ENCODE peak calls at places on chromosomes 11 and 22, in five cellular contexts. U is GOT3; X is activated CD4-positive, alpha-beta T cell treated with anti-CD3 and anti-CD28 coated beads, Interleukin-2, amount 10 ng/mL, durations not matched to agents 7 days and 5 days; W is EH; R is nucleus accumbens. C is an unnamed sample.

GRCh38 chr11:134592391-134592990 is 180.4 kb upstream of the B3GAT1 start:
- DNase-seq in U (no peak), X (peak), W (no peak), R (no peak), C (peak)

GRCh38 chr11:70027451-70027850 is 50.7 kb upstream of the ANO1 start:
- DNase-seq in R (no peak), U (no peak), X (no peak), W (no peak), C (no peak)

GRCh38 chr22:19576460-19577421 is 52.5 kb upstream of the CLDN5 start:
- DNase-seq in R (no peak), U (peak), W (peak), X (peak), C (peak)

GRCh38 chr11:623999-624704 is 603 bp downstream of the CDHR5 start:
- DNase-seq in U (no peak), X (no peak), W (peak), R (no peak), C (peak)

GRCh38 chr11:2156416-2157182 is 4.4 kb downstream of the INS start:
- DNase-seq in R (peak), W (peak), U (no peak), X (peak), C (peak)

GRCh38 chr11:8060146-8060719 is 20.8 kb upstream of the TUB start:
- DNase-seq in R (no peak), U (no peak), W (no peak), X (no peak), C (no peak)

GRCh38 chr11:2567026-2567671 is 122.3 kb downstream of the KCNQ1 start:
- DNase-seq in X (no peak), U (no peak), W (no peak), R (no peak), C (no peak)

GRCh38 chr11:2584812-2585565 is 114.8 kb downstream of the KCNQ1OT1 start:
- DNase-seq in U (no peak), W (no peak), R (no peak), X (no peak), C (no peak)

GRCh38 chr22:37904572-37905533 is 1.2 kb upstream of the MICALL1 start:
- DNase-seq in X (no peak), U (peak), R (peak), W (peak), C (peak)

GRCh38 chr22:21917959-21918261 is 34.7 kb downstream of the PPM1F start:
- DNase-seq in R (no peak), X (no peak), W (no peak), U (no peak), C (no peak)

GRCh38 chr11:65204646-65205601 is 23.2 kb downstream of the CAPN1 start:
- DNase-seq in U (no peak), R (peak), W (peak), X (peak), C (peak)

GRCh38 chr22:45265546-45265945 is 19.2 kb upstream of the UPK3A start:
- DNase-seq in U (no peak), R (no peak), W (no peak), X (no peak), C (no peak)

GRCh38 chr11:93817426-93818348 is 32.7 kb downstream of the VSTM5 start:
- DNase-seq in W (no peak), R (no peak), U (no peak), X (no peak), C (peak)

GRCh38 chr11:106378513-106379179 is 301.2 kb downstream of the AASDHPPT start:
- DNase-seq in R (no peak), U (no peak), X (no peak), W (no peak), C (no peak)

GRCh38 chr11:68495330-68495729 is 34.8 kb downstream of the PPP6R3 start:
- DNase-seq in W (no peak), U (no peak), X (no peak), R (no peak), C (no peak)

GRCh38 chr11:58576792-58577440 is 1.3 kb upstream of the LPXN start:
- DNase-seq in W (peak), X (no peak), R (no peak), U (no peak), C (peak)

GRCh38 chr11:119371778-119372182 is 9.7 kb downstream of the USP2 start:
- DNase-seq in X (no peak), W (no peak), U (no peak), R (peak), C (no peak)

GRCh38 chr22:45009881-45010531 is at the start of gene PHF21B:
- DNase-seq in U (no peak), R (peak), X (no peak), W (peak), C (peak)

GRCh38 chr11:86438685-86439084 is 64.0 kb downstream of the CCDC81 start:
- DNase-seq in R (no peak), X (no peak), U (no peak), W (peak), C (peak)

GRCh38 chr11:45021692-45022130 is 71.0 kb upstream of the TP53I11 start:
- DNase-seq in R (no peak), X (no peak), W (peak), U (peak), C (peak)

C was measured in fibroblast of mammary gland.